ENCODE peak calls at places on chromosome 16, in nine cellular contexts. Q is SW480; F is body of pancreas; Y is activated naive CD4-positive, alpha-beta T cell treated with anti-CD3 and anti-CD28 coated beads, Interleukin-2, amount 10 ng/mL, durations not matched to agents 7 days and 5 days; T is AG08395; O is HFFc6; K is RPMI8226; W is kidney glomerular epithelial cell; N is activated effector memory CD4-positive, alpha-beta T cell treated with Interleukin-2 at 50 U/mL for 16 hours. J is an unnamed sample.

GRCh38 chr16:84941916-84942315 is 69.4 kb downstream of the ZDHHC7 start:
- DNase-seq in Q (no peak), F (no peak), Y (no peak), T (peak), O (peak), K (no peak), W (no peak), N (no peak), J (no peak)

GRCh38 chr16:53872248-53873221 is 168.6 kb downstream of the FTO start:
- DNase-seq in Q (no peak), F (no peak), Y (no peak), T (peak), O (peak), K (no peak), W (peak), N (no peak), J (no peak)

GRCh38 chr16:5622234-5622884 is 524.8 kb upstream of the EEF2KMT start:
- DNase-seq in Q (no peak), F (no peak), Y (no peak), T (no peak), O (no peak), K (no peak), W (peak), N (no peak), J (no peak)

GRCh38 chr16:50414152-50414551 is 45.4 kb upstream of the BRD7 start:
- DNase-seq in Q (no peak), F (no peak), Y (no peak), T (no peak), O (no peak), K (no peak), W (no peak), N (no peak), J (no peak)

GRCh38 chr16:50025544-50025931 is 513 bp downstream of the CNEP1R1 start:
- DNase-seq in Q (peak), F (peak), Y (peak), T (peak), O (peak), K (peak), W (peak), N (peak), J (peak)

GRCh38 chr16:83992624-83993023 is 24.6 kb downstream of the NECAB2 start:
- DNase-seq in Q (no peak), F (peak), Y (no peak), T (peak), O (peak), K (peak), W (peak), N (no peak), J (no peak)

GRCh38 chr16:22813223-22813945 is 578 bp upstream of the HS3ST2 start:
- DNase-seq in Q (no peak), F (no peak), Y (peak), T (peak), O (peak), K (peak), W (no peak), N (no peak), J (peak)

GRCh38 chr16:86459266-86459665 is 51.1 kb upstream of the FOXF1 start:
- DNase-seq in Q (no peak), F (no peak), Y (no peak), T (no peak), O (no peak), K (no peak), W (no peak), N (no peak), J (no peak)

GRCh38 chr16:80337786-80338185 is 203.0 kb upstream of the DYNLRB2 start:
- DNase-seq in Q (no peak), F (no peak), Y (no peak), T (no peak), O (no peak), K (no peak), W (no peak), N (no peak), J (no peak)

GRCh38 chr16:3152022-3152272 is 17.1 kb downstream of the ZNF213 start:
- DNase-seq in Q (no peak), F (no peak), Y (peak), T (no peak), O (no peak), K (no peak), W (no peak), N (no peak), J (no peak)

GRCh38 chr16:68444058-68444657 is 4.2 kb downstream of the SMPD3 start:
- DNase-seq in Q (peak), F (peak), Y (peak), T (peak), O (peak), K (no peak), W (peak), N (no peak), J (peak)

J was measured in HepG2.